ENCODE peak calls at places on chromosome 18, in six cellular contexts. B is AG04450, P is adrenal gland, G is heart left ventricle, C is left ventricle myocardium inferior, I is fibroblast of villous mesenchyme. X is an unnamed sample.

GRCh38 chr18:3151379-3152264 is 68.1 kb downstream of the MYOM1 start:
- DNase-seq in B (no peak), P (no peak), G (no peak), C (no peak), I (peak), X (peak)

GRCh38 chr18:48868468-48869466 is 82.0 kb downstream of the SMAD7 start:
- DNase-seq in B (no peak), P (no peak), G (no peak), C (no peak), I (peak), X (no peak)

GRCh38 chr18:49690307-49690706 is 123.0 kb downstream of the ACAA2 start:
- DNase-seq in B (peak), P (no peak), G (no peak), C (no peak), I (peak), X (peak)

GRCh38 chr18:73812423-73812822 is 335.2 kb downstream of the FBXO15 start:
- DNase-seq in B (no peak), P (no peak), G (no peak), C (no peak), I (no peak), X (no peak)

GRCh38 chr18:63963610-63964256 is 6.1 kb upstream of the SERPINB8 start:
- DNase-seq in B (peak), P (peak), G (no peak), C (no peak), I (peak), X (peak)

GRCh38 chr18:62282188-62282629 is 42.9 kb upstream of the TNFRSF11A start:
- DNase-seq in B (peak), P (no peak), G (no peak), C (no peak), I (peak), X (peak)

GRCh38 chr18:63198098-63198760 is 121.3 kb downstream of the BCL2 start:
- DNase-seq in B (no peak), P (no peak), G (no peak), C (no peak), I (no peak), X (no peak)

GRCh38 chr18:407168-407567 is 93.3 kb downstream of the COLEC12 start:
- DNase-seq in B (no peak), P (no peak), G (no peak), C (no peak), I (no peak), X (no peak)

GRCh38 chr18:7630731-7631442 is 63.8 kb downstream of the PTPRM start:
- DNase-seq in B (no peak), P (no peak), G (no peak), C (no peak), I (no peak), X (no peak)

GRCh38 chr18:27713727-27714080 is 463.2 kb downstream of the CDH2 start:
- DNase-seq in B (no peak), P (no peak), G (peak), C (no peak), I (peak), X (peak)

GRCh38 chr18:75127143-75128021 is 81.6 kb downstream of the PTGR3 start:
- DNase-seq in B (no peak), P (peak), G (no peak), C (no peak), I (no peak), X (no peak)

GRCh38 chr18:22559414-22560282 is 141.9 kb upstream of the CTAGE1 start:
- DNase-seq in B (no peak), P (peak), G (peak), C (peak), I (peak), X (peak)

GRCh38 chr18:30183766-30184165 is 858.8 kb downstream of the DSC3 start:
- DNase-seq in B (no peak), P (no peak), G (no peak), C (no peak), I (no peak), X (no peak)

GRCh38 chr18:46250084-46250811 is 146.1 kb downstream of the HAUS1 start:
- DNase-seq in B (peak), P (no peak), G (peak), C (no peak), I (peak), X (peak)
- H3K4me3 ChIP-seq in B (peak), P (no peak), G (no peak), C (no peak), I (peak), X (peak)

GRCh38 chr18:11909597-11910026 is 1.5 kb upstream of the MPPE1 start:
- DNase-seq in B (no peak), P (no peak), G (no peak), C (no peak), I (peak), X (peak)
- H3K4me3 ChIP-seq in B (no peak), P (no peak), G (peak), C (peak), I (no peak), X (peak)

GRCh38 chr18:37362158-37362890 is 203.3 kb downstream of the CELF4 start:
- DNase-seq in B (no peak), P (peak), G (no peak), C (no peak), I (no peak), X (no peak)
- H3K4me3 ChIP-seq in B (no peak), P (no peak), G (no peak), C (no peak), I (no peak), X (no peak)

DNA sequence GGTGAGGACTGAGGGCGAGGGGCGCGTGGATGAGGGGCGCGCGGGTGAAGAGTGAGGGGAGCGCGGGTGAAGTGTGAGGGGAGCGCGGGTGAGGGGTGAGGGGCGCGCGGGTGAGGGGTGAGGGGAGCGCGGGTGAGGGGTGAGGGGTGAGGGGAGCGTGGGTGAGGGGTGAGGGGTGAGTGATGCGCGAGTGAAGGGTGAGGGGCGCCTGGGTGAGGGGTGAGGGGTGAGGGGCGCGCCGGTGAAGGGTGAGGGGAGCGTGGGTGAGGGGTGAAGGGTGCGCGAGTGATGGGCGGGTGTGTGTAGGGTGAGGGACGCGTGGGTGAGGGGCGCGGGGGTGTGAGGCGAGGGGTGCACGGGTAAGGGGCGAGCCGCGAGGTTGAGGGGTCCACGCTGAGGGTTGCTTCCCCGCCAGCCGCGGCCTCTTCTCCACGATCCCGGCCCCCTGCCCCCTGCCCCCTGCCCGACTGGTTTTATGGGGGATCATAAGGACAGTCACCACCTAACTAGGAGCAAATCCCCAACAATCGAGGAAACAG is 1.1 kb upstream of the SLC66A2 start:
- DNase-seq in B (no peak), P (peak), G (no peak), C (no peak), I (no peak), X (no peak)
- H3K4me3 ChIP-seq in B (peak), P (no peak), G (peak), C (peak), I (peak), X (peak)

GRCh38 chr18:13612111-13612997 is 114.0 kb downstream of the FAM210A start:
- DNase-seq in B (no peak), P (peak), G (no peak), C (no peak), I (no peak), X (no peak)
- H3K4me3 ChIP-seq in B (no peak), P (no peak), G (peak), C (peak), I (peak), X (no peak)

GRCh38 chr18:77622009-77622692 is 372.5 kb downstream of the GALR1 start:
- DNase-seq in B (no peak), P (no peak), G (no peak), C (no peak), I (no peak), X (no peak)
- H3K4me3 ChIP-seq in B (no peak), P (no peak), G (no peak), C (no peak), I (no peak), X (no peak)

GRCh38 chr18:78788161-78788560 is 191.5 kb upstream of the SALL3 start:
- DNase-seq in B (no peak), P (no peak), G (no peak), C (no peak), I (no peak), X (no peak)

GRCh38 chr18:78790511-78790910 is 189.1 kb upstream of the SALL3 start:
- DNase-seq in B (no peak), P (no peak), G (no peak), C (no peak), I (no peak), X (no peak)

GRCh38 chr18:78790960-78791359 is 188.7 kb upstream of the SALL3 start:
- DNase-seq in B (no peak), P (no peak), G (no peak), C (no peak), I (no peak), X (no peak)

GRCh38 chr18:78787751-78788150 is 191.9 kb upstream of the SALL3 start:
- DNase-seq in B (no peak), P (no peak), G (no peak), C (no peak), I (no peak), X (no peak)

GRCh38 chr18:78789850-78790249 is 189.8 kb upstream of the SALL3 start:
- DNase-seq in B (no peak), P (no peak), G (no peak), C (no peak), I (no peak), X (no peak)
- H3K4me3 ChIP-seq in B (no peak), P (no peak), G (no peak), C (no peak), I (no peak), X (no peak)